ENCODE peak calls at places on chromosome 5, in four cellular contexts. T is left cardiac atrium, L is ovary, I is cardiac muscle cell. N is an unnamed sample.

GRCh38 chr5:65020492-65020891 is 251.8 kb downstream of the CWC27 start:
- DNase-seq in T (no peak), L (no peak), I (peak; percentile 50), N (no peak)

GRCh38 chr5:67809589-67809988 is 406.0 kb upstream of the PIK3R1 start:
- DNase-seq in T (no peak), L (no peak), I (no peak), N (no peak)

GRCh38 chr5:150557507-150557872 is 49.6 kb downstream of the NDST1 start:
- DNase-seq in T (no peak), L (no peak), I (no peak), N (no peak)

GRCh38 chr5:16712600-16712999 is 95.8 kb upstream of the RETREG1 start:
- DNase-seq in T (no peak), L (no peak), I (no peak), N (no peak)

GRCh38 chr5:121138495-121138907 is 674.4 kb downstream of the PRR16 start:
- DNase-seq in T (no peak), L (no peak), I (no peak), N (no peak)

GRCh38 chr5:181181650-181182565 is 23.1 kb downstream of the TRIM7 start:
- DNase-seq in T (peak; percentile 74), L (no peak), I (peak; percentile 84), N (no peak)

GRCh38 chr5:111635946-111636315 is 121.1 kb downstream of the NREP start:
- DNase-seq in T (no peak), L (no peak), I (peak; percentile 67), N (no peak)

GRCh38 chr5:86909896-86910295 is 292.2 kb downstream of the COX7C start:
- DNase-seq in T (no peak), L (no peak), I (peak; percentile 87), N (no peak)

GRCh38 chr5:157516626-157517325 is 56.8 kb downstream of the NIPAL4 start:
- DNase-seq in T (peak; percentile 84), L (peak; percentile 89), I (peak; percentile 94), N (no peak)

GRCh38 chr5:132459031-132459982 is 31.3 kb downstream of the IRF1 start:
- DNase-seq in T (no peak), L (no peak), I (peak; percentile 73), N (no peak)

GRCh38 chr5:143471041-143471509 is 67.6 kb upstream of the NR3C1 start:
- DNase-seq in T (no peak), L (no peak), I (peak; percentile 18), N (peak; percentile 17)

GRCh38 chr5:142314606-142315005 is 10.2 kb downstream of the SPRY4 start:
- DNase-seq in T (no peak), L (no peak), I (no peak), N (no peak)

GRCh38 chr5:152673601-152674000 is 268.5 kb upstream of the NMUR2 start:
- DNase-seq in T (no peak), L (no peak), I (no peak), N (no peak)

GRCh38 chr5:161089569-161089968 is 237.6 kb upstream of the ATP10B start:
- DNase-seq in T (no peak), L (no peak), I (no peak), N (no peak)

GRCh38 chr5:2010940-2011339 is 128.2 kb upstream of the IRX4 start:
- DNase-seq in T (no peak), L (no peak), I (no peak), N (no peak)

GRCh38 chr5:148385094-148385493 is 1.3 kb downstream of the FBXO38 start:
- DNase-seq in T (no peak), L (no peak), I (no peak), N (no peak)

GRCh38 chr5:115758356-115758755 is 58.1 kb downstream of the CDO1 start:
- DNase-seq in T (no peak), L (no peak), I (no peak), N (no peak)

GRCh38 chr5:148469446-148470062 is 85.8 kb downstream of the FBXO38 start:
- DNase-seq in T (peak; percentile 52), L (no peak), I (peak; percentile 85), N (no peak)

GRCh38 chr5:178940569-178941360 is at the start of gene ZNF454:
- DNase-seq in T (peak; percentile 95), L (peak; percentile 92), I (peak; percentile 98), N (peak; percentile 96)

GRCh38 chr5:179113143-179113530 is 53.0 kb downstream of the ZNF354C start:
- DNase-seq in T (no peak), L (no peak), I (no peak), N (no peak)

GRCh38 chr5:71454913-71455312 is 538 bp upstream of the BDP1 start:
- DNase-seq in T (no peak), L (no peak), I (no peak), N (no peak)

GRCh38 chr5:11181940-11182339 is 420.9 kb upstream of the DAP start:
- DNase-seq in T (no peak), L (no peak), I (no peak), N (no peak)

GRCh38 chr5:141135030-141135717 is at the start of gene PCDHB5:
- DNase-seq in T (no peak), L (peak; percentile 20), I (peak; percentile 6), N (no peak)

GRCh38 chr5:125704888-125705287 is 718.3 kb upstream of the GRAMD2B start:
- DNase-seq in T (no peak), L (no peak), I (no peak), N (no peak)

N was measured in esophagus muscularis mucosa.